ENCODE peak calls at places on chromosomes 4 and X, in six cellular contexts. I, A, B, E, H and Q are unnamed samples.

GRCh38 chrX:69919749-69920148 is 130.0 kb downstream of the AWAT2 start:
- DNase-seq in B (no peak), E (no peak), A (peak; percentile 51), H (no peak), I (no peak), Q (no peak)

GRCh38 chr4:2787230-2788100 is 5.4 kb upstream of the SH3BP2 start:
- DNase-seq in A (no peak), E (no peak), H (no peak), I (peak; percentile 58), B (no peak), Q (no peak)

GRCh38 chr4:126647756-126648396 is 984.9 kb upstream of the INTU start:
- DNase-seq in B (no peak), A (no peak), E (no peak), I (no peak), H (no peak), Q (peak; percentile 9)

GRCh38 chr4:37068580-37068979 is 176.0 kb upstream of the NWD2 start:
- DNase-seq in I (no peak), H (no peak), B (no peak), E (no peak), A (peak; percentile 68), Q (no peak)

GRCh38 chr4:62193726-62194125 is 993.6 kb downstream of the ADGRL3 start:
- DNase-seq in H (no peak), E (no peak), A (no peak), B (no peak), I (no peak), Q (no peak)

GRCh38 chrX:103157511-103158316 is 57.2 kb upstream of the BEX4 start:
- DNase-seq in I (no peak), A (peak; percentile 38), H (no peak), E (peak; percentile 34), B (no peak), Q (no peak)

GRCh38 chr4:146477054-146477453 is 44.7 kb downstream of the SLC10A7 start:
- DNase-seq in E (no peak), B (no peak), I (no peak), H (no peak), A (no peak), Q (no peak)

GRCh38 chr4:3261411-3262207 is 12.7 kb downstream of the MSANTD1 start:
- DNase-seq in E (no peak), I (peak; percentile 2), B (peak; percentile 14), H (no peak), A (no peak), Q (no peak)

GRCh38 chr4:33407496-33407895 is 2687.3 kb downstream of the PCDH7 start:
- DNase-seq in I (no peak), H (no peak), B (no peak), A (peak; percentile 14), E (no peak), Q (no peak)

GRCh38 chrX:13131511-13132137 is 87.2 kb upstream of the FAM9C start:
- DNase-seq in I (no peak), A (peak; percentile 7), B (no peak), H (no peak), E (no peak), Q (no peak)

GRCh38 chr4:118289794-118290193 is 63.0 kb downstream of the PRSS12 start:
- DNase-seq in B (no peak), A (no peak), E (no peak), H (no peak), I (no peak), Q (peak; percentile 74)

GRCh38 chrX:11267311-11267910 is 25.8 kb upstream of the AMELX start:
- DNase-seq in E (no peak), H (no peak), A (no peak), I (no peak), B (no peak), Q (no peak)